ENCODE peak calls at places on chromosome 9, in five cellular contexts. One of them, this sample, is unnamed.

GRCh38 chr9:110256142-110256391 is 240 bp downstream of the TXN start:
- DNase-seq in dorsolateral prefrontal cortex: no peak
- DNase-seq in CD4-positive, alpha-beta T cell: no peak
- DNase-seq in endothelial cell: no peak
- DNase-seq in WTC11: no peak
- DNase-seq in this sample: no peak

GRCh38 chr9:35914307-35914807 is 5.1 kb downstream of the SPAAR start:
- DNase-seq in dorsolateral prefrontal cortex: no peak
- DNase-seq in CD4-positive, alpha-beta T cell: no peak
- DNase-seq in WTC11: no peak
- DNase-seq in endothelial cell: peak
- DNase-seq in this sample: no peak

GRCh38 chr9:72577212-72577753 is 55.9 kb downstream of the TMC1 start:
- DNase-seq in endothelial cell: no peak
- DNase-seq in dorsolateral prefrontal cortex: no peak
- DNase-seq in WTC11: no peak
- DNase-seq in CD4-positive, alpha-beta T cell: no peak
- DNase-seq in this sample: peak

GRCh38 chr9:8338249-8338721 is 538.7 kb upstream of the DMAC1 start:
- DNase-seq in endothelial cell: no peak
- DNase-seq in dorsolateral prefrontal cortex: no peak
- DNase-seq in WTC11: no peak
- DNase-seq in CD4-positive, alpha-beta T cell: no peak
- DNase-seq in this sample: no peak

GRCh38 chr9:125995706-125996105 is 248.5 kb downstream of the PBX3 start:
- DNase-seq in dorsolateral prefrontal cortex: no peak
- DNase-seq in endothelial cell: no peak
- DNase-seq in CD4-positive, alpha-beta T cell: no peak
- DNase-seq in WTC11: no peak
- DNase-seq in this sample: no peak

GRCh38 chr9:116015855-116016254 is 137.7 kb upstream of the PAPPA start:
- DNase-seq in CD4-positive, alpha-beta T cell: no peak
- DNase-seq in dorsolateral prefrontal cortex: no peak
- DNase-seq in WTC11: no peak
- DNase-seq in endothelial cell: no peak
- DNase-seq in this sample: no peak

GRCh38 chr9:136239963-136240330 is 5.7 kb downstream of the QSOX2 start:
- DNase-seq in dorsolateral prefrontal cortex: no peak
- DNase-seq in endothelial cell: no peak
- DNase-seq in CD4-positive, alpha-beta T cell: no peak
- DNase-seq in WTC11: no peak
- DNase-seq in this sample: no peak

GRCh38 chr9:137311971-137312851 is 10.1 kb upstream of the NRARP start:
- DNase-seq in WTC11: no peak
- DNase-seq in endothelial cell: no peak
- DNase-seq in CD4-positive, alpha-beta T cell: no peak
- DNase-seq in dorsolateral prefrontal cortex: no peak
- DNase-seq in this sample: no peak

GRCh38 chr9:3246231-3246630 is 279.6 kb downstream of the RFX3 start:
- DNase-seq in WTC11: no peak
- DNase-seq in endothelial cell: no peak
- DNase-seq in dorsolateral prefrontal cortex: no peak
- DNase-seq in CD4-positive, alpha-beta T cell: no peak
- DNase-seq in this sample: no peak

GRCh38 chr9:135098400-135099105 is 11.1 kb downstream of the OLFM1 start:
- DNase-seq in CD4-positive, alpha-beta T cell: no peak
- DNase-seq in endothelial cell: peak
- DNase-seq in WTC11: peak
- DNase-seq in dorsolateral prefrontal cortex: no peak
- DNase-seq in this sample: no peak

GRCh38 chr9:97854696-97855485 is 1.9 kb downstream of the FOXE1 start:
- DNase-seq in WTC11: no peak
- DNase-seq in CD4-positive, alpha-beta T cell: no peak
- DNase-seq in endothelial cell: no peak
- DNase-seq in dorsolateral prefrontal cortex: no peak
- DNase-seq in this sample: no peak

GRCh38 chr9:122218885-122219855 is 9.6 kb downstream of the LHX6 start:
- DNase-seq in endothelial cell: peak
- DNase-seq in WTC11: peak
- DNase-seq in CD4-positive, alpha-beta T cell: no peak
- DNase-seq in dorsolateral prefrontal cortex: no peak
- DNase-seq in this sample: no peak

GRCh38 chr9:131627846-131628820 is 82.8 kb downstream of the PRRT1B start:
- DNase-seq in WTC11: no peak
- DNase-seq in endothelial cell: no peak
- DNase-seq in dorsolateral prefrontal cortex: no peak
- DNase-seq in CD4-positive, alpha-beta T cell: peak
- DNase-seq in this sample: no peak

GRCh38 chr9:73643379-73644013 is 491.8 kb downstream of the ANXA1 start:
- DNase-seq in endothelial cell: no peak
- DNase-seq in CD4-positive, alpha-beta T cell: no peak
- DNase-seq in WTC11: no peak
- DNase-seq in dorsolateral prefrontal cortex: no peak
- DNase-seq in this sample: no peak

GRCh38 chr9:97847474-97848236 is 5.4 kb upstream of the FOXE1 start:
- DNase-seq in endothelial cell: no peak
- DNase-seq in CD4-positive, alpha-beta T cell: no peak
- DNase-seq in dorsolateral prefrontal cortex: no peak
- DNase-seq in WTC11: no peak
- DNase-seq in this sample: no peak

GRCh38 chr9:21017092-21017491 is 14.3 kb downstream of the HACD4 start:
- DNase-seq in WTC11: no peak
- DNase-seq in CD4-positive, alpha-beta T cell: no peak
- DNase-seq in dorsolateral prefrontal cortex: no peak
- DNase-seq in endothelial cell: no peak
- DNase-seq in this sample: peak

GRCh38 chr9:34413229-34413852 is 36.6 kb upstream of the MYORG start:
- DNase-seq in endothelial cell: peak
- DNase-seq in dorsolateral prefrontal cortex: peak
- DNase-seq in WTC11: peak
- DNase-seq in CD4-positive, alpha-beta T cell: peak
- DNase-seq in this sample: peak

GRCh38 chr9:70120834-70121510 is 77.3 kb downstream of the MAMDC2 start:
- DNase-seq in dorsolateral prefrontal cortex: no peak
- DNase-seq in WTC11: peak
- DNase-seq in endothelial cell: no peak
- DNase-seq in CD4-positive, alpha-beta T cell: no peak
- DNase-seq in this sample: peak

GRCh38 chr9:21964925-21965385 is 29.2 kb downstream of the CDKN2A start:
- DNase-seq in dorsolateral prefrontal cortex: no peak
- DNase-seq in endothelial cell: peak
- DNase-seq in WTC11: no peak
- DNase-seq in CD4-positive, alpha-beta T cell: peak
- DNase-seq in this sample: no peak

GRCh38 chr9:80191108-80191507 is 619.3 kb downstream of the TLE4 start:
- DNase-seq in CD4-positive, alpha-beta T cell: no peak
- DNase-seq in dorsolateral prefrontal cortex: no peak
- DNase-seq in endothelial cell: no peak
- DNase-seq in WTC11: no peak
- DNase-seq in this sample: no peak

GRCh38 chr9:37243588-37244345 is 123.4 kb downstream of the ZCCHC7 start:
- DNase-seq in CD4-positive, alpha-beta T cell: no peak
- DNase-seq in dorsolateral prefrontal cortex: no peak
- DNase-seq in WTC11: no peak
- DNase-seq in endothelial cell: no peak
- DNase-seq in this sample: no peak

GRCh38 chr9:126147620-126148522 is 178.8 kb upstream of the MVB12B start:
- DNase-seq in endothelial cell: peak
- DNase-seq in CD4-positive, alpha-beta T cell: no peak
- DNase-seq in dorsolateral prefrontal cortex: no peak
- DNase-seq in WTC11: no peak
- DNase-seq in this sample: no peak

GRCh38 chr9:134892820-134893420 is 12.3 kb downstream of the FCN2 start:
- DNase-seq in dorsolateral prefrontal cortex: no peak
- DNase-seq in CD4-positive, alpha-beta T cell: no peak
- DNase-seq in WTC11: no peak
- DNase-seq in endothelial cell: no peak
- DNase-seq in this sample: no peak

GRCh38 chr9:90925581-90926257 is 124.1 kb downstream of the SYK start:
- DNase-seq in endothelial cell: no peak
- DNase-seq in CD4-positive, alpha-beta T cell: no peak
- DNase-seq in WTC11: no peak
- DNase-seq in dorsolateral prefrontal cortex: no peak
- DNase-seq in this sample: peak

GRCh38 chr9:95461448-95462381 is 55.1 kb downstream of the PTCH1 start:
- DNase-seq in endothelial cell: no peak
- DNase-seq in dorsolateral prefrontal cortex: no peak
- DNase-seq in CD4-positive, alpha-beta T cell: no peak
- DNase-seq in WTC11: no peak
- DNase-seq in this sample: no peak

GRCh38 chr9:7192266-7192665 is 434.5 kb downstream of the KDM4C start:
- DNase-seq in dorsolateral prefrontal cortex: no peak
- DNase-seq in endothelial cell: no peak
- DNase-seq in WTC11: no peak
- DNase-seq in CD4-positive, alpha-beta T cell: no peak
- DNase-seq in this sample: no peak

GRCh38 chr9:17135578-17135904 is 701 bp downstream of the CNTLN start:
- DNase-seq in dorsolateral prefrontal cortex: peak
- DNase-seq in WTC11: no peak
- DNase-seq in CD4-positive, alpha-beta T cell: no peak
- DNase-seq in endothelial cell: no peak
- DNase-seq in this sample: peak

GRCh38 chr9:130623466-130623865 is 40.9 kb upstream of the PRDM12 start:
- DNase-seq in dorsolateral prefrontal cortex: no peak
- DNase-seq in endothelial cell: no peak
- DNase-seq in WTC11: no peak
- DNase-seq in CD4-positive, alpha-beta T cell: no peak
- DNase-seq in this sample: no peak

GRCh38 chr9:130627896-130628792 is 36.2 kb upstream of the PRDM12 start:
- DNase-seq in CD4-positive, alpha-beta T cell: no peak
- DNase-seq in dorsolateral prefrontal cortex: no peak
- DNase-seq in endothelial cell: no peak
- DNase-seq in WTC11: no peak
- DNase-seq in this sample: no peak

GRCh38 chr9:130627051-130627450 is 37.3 kb upstream of the PRDM12 start:
- DNase-seq in WTC11: no peak
- DNase-seq in dorsolateral prefrontal cortex: no peak
- DNase-seq in CD4-positive, alpha-beta T cell: no peak
- DNase-seq in endothelial cell: no peak
- DNase-seq in this sample: no peak

GRCh38 chr9:130624154-130624553 is 40.2 kb upstream of the PRDM12 start:
- DNase-seq in endothelial cell: no peak
- DNase-seq in WTC11: no peak
- DNase-seq in CD4-positive, alpha-beta T cell: no peak
- DNase-seq in dorsolateral prefrontal cortex: no peak
- DNase-seq in this sample: no peak

GRCh38 chr9:130626249-130626982 is 38.0 kb upstream of the PRDM12 start:
- DNase-seq in dorsolateral prefrontal cortex: no peak
- DNase-seq in endothelial cell: no peak
- DNase-seq in CD4-positive, alpha-beta T cell: no peak
- DNase-seq in WTC11: no peak
- DNase-seq in this sample: no peak
- TF ChIP-seq CTCF in dorsolateral prefrontal cortex: no peak
- TF ChIP-seq CTCF in endothelial cell: no peak
- TF ChIP-seq CTCF in CD4-positive, alpha-beta T cell: no peak
- TF ChIP-seq CTCF in WTC11: no peak
- TF ChIP-seq CTCF in this sample: peak

GRCh38 chr9:28951945-28952344 is 1378.7 kb upstream of the C9orf72 start:
- DNase-seq in dorsolateral prefrontal cortex: no peak
- DNase-seq in WTC11: no peak
- DNase-seq in endothelial cell: no peak
- DNase-seq in CD4-positive, alpha-beta T cell: no peak
- DNase-seq in this sample: no peak

GRCh38 chr9:28961625-28962024 is 1388.3 kb upstream of the C9orf72 start:
- DNase-seq in WTC11: no peak
- DNase-seq in endothelial cell: no peak
- DNase-seq in CD4-positive, alpha-beta T cell: no peak
- DNase-seq in dorsolateral prefrontal cortex: no peak
- DNase-seq in this sample: no peak

GRCh38 chr9:28960602-28961001 is 1387.3 kb upstream of the C9orf72 start:
- DNase-seq in CD4-positive, alpha-beta T cell: no peak
- DNase-seq in endothelial cell: no peak
- DNase-seq in WTC11: no peak
- DNase-seq in dorsolateral prefrontal cortex: no peak
- DNase-seq in this sample: no peak

GRCh38 chr9:28956111-28956880 is 1383.0 kb upstream of the C9orf72 start:
- DNase-seq in CD4-positive, alpha-beta T cell: no peak
- DNase-seq in endothelial cell: no peak
- DNase-seq in WTC11: no peak
- DNase-seq in dorsolateral prefrontal cortex: no peak
- DNase-seq in this sample: no peak
- TF ChIP-seq CTCF in CD4-positive, alpha-beta T cell: no peak
- TF ChIP-seq CTCF in endothelial cell: no peak
- TF ChIP-seq CTCF in WTC11: no peak
- TF ChIP-seq CTCF in dorsolateral prefrontal cortex: no peak
- TF ChIP-seq CTCF in this sample: no peak

GRCh38 chr9:33170464-33171156 is 3.5 kb upstream of the B4GALT1 start:
- DNase-seq in dorsolateral prefrontal cortex: no peak
- DNase-seq in endothelial cell: no peak
- DNase-seq in WTC11: peak
- DNase-seq in CD4-positive, alpha-beta T cell: peak
- DNase-seq in this sample: no peak
- TF ChIP-seq CTCF in dorsolateral prefrontal cortex: peak
- TF ChIP-seq CTCF in endothelial cell: no peak
- TF ChIP-seq CTCF in WTC11: no peak
- TF ChIP-seq CTCF in CD4-positive, alpha-beta T cell: peak
- TF ChIP-seq CTCF in this sample: peak

DNA sequence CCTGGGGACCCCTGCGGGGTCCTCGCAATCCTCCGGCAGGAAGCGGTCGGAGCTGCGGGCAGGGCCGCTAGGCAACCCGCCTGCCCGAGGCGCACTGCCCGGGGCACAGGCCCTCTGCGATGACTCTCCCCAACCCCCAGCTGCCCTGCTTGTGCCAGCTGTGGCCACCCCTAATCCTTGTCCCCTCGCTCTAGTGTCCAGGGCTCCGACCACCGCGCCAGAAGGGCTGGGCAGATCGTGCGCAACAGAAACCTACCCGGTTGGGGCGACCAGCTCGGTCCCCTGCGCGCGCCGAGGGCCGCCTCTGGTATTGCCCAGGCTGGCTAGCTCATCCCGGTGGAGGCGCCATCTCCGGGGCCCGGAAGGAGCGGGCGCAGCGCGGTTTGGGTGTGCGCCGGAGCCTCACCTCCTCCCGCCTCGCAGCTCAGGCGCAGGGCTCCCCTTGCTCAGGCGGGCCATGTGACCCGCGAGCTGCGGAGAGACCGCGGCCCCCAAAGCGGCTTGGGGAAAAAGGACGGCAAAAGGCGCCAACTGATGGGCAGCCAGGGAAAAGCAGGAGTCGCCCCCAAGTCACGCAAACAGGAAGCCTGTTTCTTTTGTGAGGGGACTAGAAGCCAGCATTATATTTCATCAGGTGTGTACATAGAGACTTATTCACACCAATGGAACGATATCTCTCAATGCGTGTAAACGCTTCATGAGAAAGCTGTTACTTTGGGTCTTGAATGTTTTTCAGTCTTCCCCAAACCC is 46.8 kb upstream of the RNF20 start:
- DNase-seq in WTC11: peak
- DNase-seq in CD4-positive, alpha-beta T cell: no peak
- DNase-seq in dorsolateral prefrontal cortex: peak
- DNase-seq in endothelial cell: peak
- DNase-seq in this sample: peak
- TF ChIP-seq CTCF in WTC11: no peak
- TF ChIP-seq CTCF in CD4-positive, alpha-beta T cell: no peak
- TF ChIP-seq CTCF in dorsolateral prefrontal cortex: peak
- TF ChIP-seq CTCF in endothelial cell: no peak
- TF ChIP-seq CTCF in this sample: peak